ENCODE peak calls at places on chromosomes 5 and 9, in five cellular contexts. S, J, F, O and B are unnamed samples.

GRCh38 chr9:121861501-121862180 is 210.2 kb downstream of the DAB2IP start:
- DNase-seq in S (no peak), J (no peak), F (no peak), O (no peak), B (no peak)

GRCh38 chr5:74205745-74206570 is 434.6 kb downstream of the ENC1 start:
- DNase-seq in S (no peak), J (no peak), F (no peak), O (no peak), B (no peak)

GRCh38 chr9:130414910-130415746 is 29.6 kb upstream of the ASS1 start:
- DNase-seq in S (no peak), J (no peak), F (no peak), O (no peak), B (no peak)

GRCh38 chr5:58327289-58327688 is 132.6 kb downstream of the PLK2 start:
- DNase-seq in S (no peak), J (no peak), F (no peak), O (no peak), B (no peak)

GRCh38 chr9:91908746-91909145 is 41.3 kb downstream of the ROR2 start:
- DNase-seq in S (no peak), J (no peak), F (no peak), O (no peak), B (no peak)

GRCh38 chr5:8905021-8905420 is 640.9 kb downstream of the SEMA5A start:
- DNase-seq in S (peak; percentile 56), J (no peak), F (no peak), O (peak; percentile 82), B (no peak)

GRCh38 chr9:138060365-138060764 is 182.8 kb downstream of the CACNA1B start:
- DNase-seq in S (no peak), J (no peak), F (no peak), O (no peak), B (no peak)

GRCh38 chr5:71892641-71893340 is 173.7 kb downstream of the CARTPT start:
- DNase-seq in S (no peak), J (no peak), F (no peak), O (no peak), B (no peak)